ENCODE peak calls at places on chromosomes 6 and 20, in six cellular contexts. Q is tibial nerve; Y is stimulated activated CD8-positive, alpha-beta memory T cell treated with anti-CD3 and anti-CD28 coated beads, Interleukin-2, amount 100 ng/mL, for 1 hour; E is stimulated activated CD4-positive, alpha-beta T cell treated with anti-CD3 and anti-CD28 coated beads, Interleukin-4, amount 100 ng/mL, for 4 hours; P is GM12865; C is activated CD4-positive, alpha-beta T cell treated with anti-CD3 and anti-CD28 coated beads, Interleukin-2, amount 10 ng/mL, durations not matched to agents 7 days and 5 days. O is an unnamed sample.

GRCh38 chr6:168964138-168964892 is 289.3 kb downstream of the THBS2 start:
- DNase-seq in Q (no peak), Y (no peak), E (no peak), P (no peak), C (no peak), O (no peak)

GRCh38 chr20:725491-725890 is 42.8 kb downstream of the SLC52A3 start:
- DNase-seq in Q (no peak), Y (no peak), E (no peak), P (no peak), C (no peak), O (no peak)

GRCh38 chr6:126123226-126123625 is 136.9 kb downstream of the TRMT11 start:
- DNase-seq in Q (no peak), Y (no peak), E (no peak), P (no peak), C (no peak), O (no peak)

GRCh38 chr20:63178889-63179751 is 36.8 kb downstream of the YTHDF1 start:
- DNase-seq in Q (no peak), Y (peak; percentile 64), E (peak; percentile 67), P (peak; percentile 71), C (peak; percentile 54), O (no peak)

GRCh38 chr6:137165375-137166246 is 7.8 kb downstream of the IL22RA2 start:
- DNase-seq in Q (no peak), Y (no peak), E (no peak), P (peak; percentile 92), C (peak; percentile 70), O (no peak)

GRCh38 chr20:58471835-58472164 is 43.4 kb downstream of the APCDD1L start:
- DNase-seq in Q (no peak), Y (no peak), E (no peak), P (no peak), C (no peak), O (no peak)

GRCh38 chr6:133568970-133569889 is 319.7 kb upstream of the TCF21 start:
- DNase-seq in Q (no peak), Y (no peak), E (no peak), P (no peak), C (peak; percentile 49), O (peak; percentile 11)

GRCh38 chr6:34922177-34922663 is 33.2 kb downstream of the ANKS1A start:
- DNase-seq in Q (no peak), Y (no peak), E (no peak), P (no peak), C (no peak), O (no peak)

GRCh38 chr6:98669371-98669770 is 165.0 kb upstream of the POU3F2 start:
- DNase-seq in Q (no peak), Y (no peak), E (no peak), P (no peak), C (no peak), O (no peak)

GRCh38 chr6:45538636-45539035 is 160.9 kb upstream of the SUPT3H start:
- DNase-seq in Q (peak; percentile 76), Y (no peak), E (no peak), P (no peak), C (no peak), O (no peak)

GRCh38 chr6:29886686-29887085 is 55.6 kb upstream of the HLA-A start:
- DNase-seq in Q (no peak), Y (no peak), E (no peak), P (no peak), C (no peak), O (no peak)

GRCh38 chr6:18148304-18149025 is 6.4 kb downstream of the TPMT start:
- DNase-seq in Q (no peak), Y (no peak), E (no peak), P (no peak), C (no peak), O (no peak)

GRCh38 chr6:170108890-170109587 is 181.8 kb downstream of the DLL1 start:
- DNase-seq in Q (no peak), Y (no peak), E (no peak), P (no peak), C (no peak), O (no peak)

GRCh38 chr20:20198011-20198410 is 145.7 kb downstream of the CFAP61 start:
- DNase-seq in Q (no peak), Y (no peak), E (no peak), P (no peak), C (no peak), O (no peak)